ENCODE peak calls at places on chromosomes 11 and 22, in five cellular contexts. O is IMR-90; K is astrocyte; I is CD8-positive, alpha-beta memory T cell; P is body of pancreas. F is an unnamed sample.

GRCh38 chr11:69680688-69681087 is 5.5 kb upstream of the LTO1 start:
- DNase-seq in O (no peak), K (no peak), I (no peak), P (no peak), F (no peak)

GRCh38 chr11:125063429-125064043 is 431 bp downstream of the SLC37A2 start:
- DNase-seq in O (no peak), K (no peak), I (no peak), P (no peak), F (no peak)

GRCh38 chr11:26820739-26821138 is 98.9 kb upstream of the SLC5A12 start:
- DNase-seq in O (peak), K (peak), I (no peak), P (no peak), F (no peak)

GRCh38 chr22:44473580-44473979 is 24.5 kb downstream of the RTL6 start:
- DNase-seq in O (no peak), K (no peak), I (no peak), P (no peak), F (no peak)

GRCh38 chr11:58625826-58626460 is 3.5 kb downstream of the CNTF start:
- DNase-seq in O (peak), K (peak), I (no peak), P (no peak), F (no peak)

GRCh38 chr22:31488346-31488883 is 1.2 kb downstream of the EIF4ENIF1 start:
- DNase-seq in O (no peak), K (no peak), I (no peak), P (no peak), F (no peak)

GRCh38 chr22:35547993-35548761 is 7.5 kb downstream of the RASD2 start:
- DNase-seq in O (no peak), K (no peak), I (no peak), P (no peak), F (no peak)

GRCh38 chr11:17551347-17552040 is 4.4 kb downstream of the OTOG start:
- DNase-seq in O (no peak), K (no peak), I (no peak), P (no peak), F (no peak)

GRCh38 chr11:126331286-126331685 is 24.2 kb upstream of the ST3GAL4 start:
- DNase-seq in O (no peak), K (no peak), I (no peak), P (no peak), F (no peak)

GRCh38 chr11:81237139-81237538 is 1496.5 kb downstream of the FAM181B start:
- DNase-seq in O (peak), K (peak), I (no peak), P (no peak), F (peak)

GRCh38 chr11:128550261-128550821 is 37.0 kb downstream of the ETS1 start:
- DNase-seq in O (no peak), K (no peak), I (no peak), P (no peak), F (no peak)

GRCh38 chr11:8597182-8597581 is 3.2 kb upstream of the STK33 start:
- DNase-seq in O (peak), K (peak), I (no peak), P (no peak), F (peak)

GRCh38 chr11:11946180-11946579 is 62.2 kb downstream of the DKK3 start:
- DNase-seq in O (peak), K (peak), I (no peak), P (no peak), F (no peak)

GRCh38 chr22:48488149-48488551 is 1339.5 kb downstream of the BRD1 start:
- DNase-seq in O (no peak), K (peak), I (no peak), P (no peak), F (no peak)

GRCh38 chr22:46002757-46003270 is 25.9 kb upstream of the WNT7B start:
- DNase-seq in O (peak), K (peak), I (no peak), P (no peak), F (no peak)

GRCh38 chr11:131668867-131669780 is 298.7 kb downstream of the NTM start:
- DNase-seq in O (peak), K (no peak), I (no peak), P (peak), F (no peak)

GRCh38 chr11:84866922-84867321 is 760.2 kb downstream of the DLG2 start:
- DNase-seq in O (no peak), K (no peak), I (no peak), P (no peak), F (no peak)

GRCh38 chr11:105371311-105371710 is 231.7 kb upstream of the CARD18 start:
- DNase-seq in O (no peak), K (no peak), I (no peak), P (no peak), F (no peak)

GRCh38 chr11:88411265-88411664 is 73.7 kb upstream of the CTSC start:
- DNase-seq in O (peak), K (peak), I (no peak), P (no peak), F (no peak)

GRCh38 chr22:50444663-50445062 is 30.2 kb downstream of the SBF1 start:
- DNase-seq in O (peak), K (peak), I (no peak), P (no peak), F (no peak)

GRCh38 chr11:78019808-78020207 is 3.3 kb downstream of the KCTD14 start:
- DNase-seq in O (peak), K (peak), I (no peak), P (no peak), F (no peak)

GRCh38 chr11:120212926-120213325 is 2.1 kb downstream of the OAF start:
- DNase-seq in O (no peak), K (no peak), I (no peak), P (no peak), F (no peak)

GRCh38 chr11:128029219-128029722 is 558.1 kb downstream of the ETS1 start:
- DNase-seq in O (no peak), K (no peak), I (no peak), P (no peak), F (no peak)

GRCh38 chr22:50190182-50190951 is 4.7 kb downstream of the TRABD start:
- DNase-seq in O (no peak), K (peak), I (peak), P (peak), F (peak)

GRCh38 chr11:61489833-61490585 is 18.5 kb upstream of the LRRC10B start:
- DNase-seq in O (peak), K (peak), I (no peak), P (no peak), F (no peak)

GRCh38 chr22:40241200-40241763 is 63.6 kb downstream of the TNRC6B start:
- DNase-seq in O (no peak), K (no peak), I (peak), P (no peak), F (no peak)

GRCh38 chr22:50530280-50530856 is 556 bp upstream of the TYMP start:
- DNase-seq in O (peak), K (peak), I (no peak), P (peak), F (peak)

GRCh38 chr11:86940122-86940777 is 14.9 kb downstream of the FZD4 start:
- DNase-seq in O (peak), K (peak), I (no peak), P (peak), F (no peak)

GRCh38 chr11:114483929-114484328 is 44.7 kb downstream of the REXO2 start:
- DNase-seq in O (no peak), K (peak), I (no peak), P (no peak), F (no peak)

GRCh38 chr11:122853971-122854446 is 15.7 kb downstream of the CRTAM start:
- DNase-seq in O (peak), K (peak), I (peak), P (peak), F (peak)

GRCh38 chr11:132648841-132649240 is 883.5 kb downstream of the OPCML start:
- DNase-seq in O (peak), K (peak), I (no peak), P (no peak), F (no peak)

GRCh38 chr22:20536590-20537324 is 29.3 kb downstream of the MED15 start:
- DNase-seq in O (no peak), K (no peak), I (no peak), P (no peak), F (no peak)

GRCh38 chr22:42973536-42973881 is 41.4 kb downstream of the PACSIN2 start:
- DNase-seq in O (no peak), K (no peak), I (no peak), P (no peak), F (no peak)

GRCh38 chr11:57288771-57289579 is 35.8 kb downstream of the TNKS1BP1 start:
- DNase-seq in O (peak), K (peak), I (no peak), P (no peak), F (no peak)

GRCh38 chr11:820655-821512 is 2.2 kb downstream of the PNPLA2 start:
- DNase-seq in O (peak), K (peak), I (no peak), P (peak), F (no peak)